ENCODE peak calls at places on chromosomes 7 and 10, in four cellular contexts. One of them, this sample, is unnamed.

GRCh38 chr10:5413012-5413938 is 918 bp downstream of the NET1 start:
- DNase-seq in hepatocyte: peak; percentile 43
- DNase-seq in ovary: no peak
- DNase-seq in tibial nerve: no peak
- DNase-seq in this sample: no peak

GRCh38 chr10:69045441-69046300 is 42.2 kb upstream of the SRGN start:
- DNase-seq in hepatocyte: no peak
- DNase-seq in ovary: no peak
- DNase-seq in tibial nerve: no peak
- DNase-seq in this sample: no peak

GRCh38 chr7:24980695-24981543 is 941 bp upstream of the OSBPL3 start:
- DNase-seq in ovary: peak; percentile 19
- DNase-seq in hepatocyte: peak; percentile 76
- DNase-seq in tibial nerve: no peak
- DNase-seq in this sample: peak; percentile 28

GRCh38 chr10:80529604-80530003 is 8.1 kb upstream of the SH2D4B start:
- DNase-seq in ovary: no peak
- DNase-seq in tibial nerve: no peak
- DNase-seq in hepatocyte: no peak
- DNase-seq in this sample: peak; percentile 50

GRCh38 chr10:123808286-123808685 is 83.3 kb downstream of the CPXM2 start:
- DNase-seq in tibial nerve: no peak
- DNase-seq in hepatocyte: no peak
- DNase-seq in ovary: no peak
- DNase-seq in this sample: no peak

GRCh38 chr7:107125475-107125874 is 43.3 kb upstream of the HBP1 start:
- DNase-seq in hepatocyte: no peak
- DNase-seq in tibial nerve: no peak
- DNase-seq in ovary: no peak
- DNase-seq in this sample: no peak

GRCh38 chr7:5226921-5227785 is 37.1 kb downstream of the WIPI2 start:
- DNase-seq in tibial nerve: no peak
- DNase-seq in hepatocyte: no peak
- DNase-seq in ovary: no peak
- DNase-seq in this sample: no peak

GRCh38 chr10:31350891-31351290 is 31.9 kb downstream of the ZEB1 start:
- DNase-seq in tibial nerve: no peak
- DNase-seq in ovary: no peak
- DNase-seq in hepatocyte: no peak
- DNase-seq in this sample: no peak

GRCh38 chr7:16318989-16319915 is 102.1 kb downstream of the CRPPA start:
- DNase-seq in hepatocyte: no peak
- DNase-seq in tibial nerve: no peak
- DNase-seq in ovary: no peak
- DNase-seq in this sample: no peak

GRCh38 chr10:67520924-67521520 is 175.0 kb downstream of the CTNNA3 start:
- DNase-seq in ovary: peak; percentile 13
- DNase-seq in tibial nerve: no peak
- DNase-seq in hepatocyte: peak; percentile 76
- DNase-seq in this sample: peak; percentile 10

GRCh38 chr7:151844080-151844827 is 32.7 kb downstream of the PRKAG2 start:
- DNase-seq in hepatocyte: peak; percentile 55
- DNase-seq in ovary: no peak
- DNase-seq in tibial nerve: no peak
- DNase-seq in this sample: no peak

GRCh38 chr10:88657901-88658300 is 6.3 kb upstream of the LIPF start:
- DNase-seq in ovary: no peak
- DNase-seq in hepatocyte: no peak
- DNase-seq in tibial nerve: no peak
- DNase-seq in this sample: no peak

GRCh38 chr10:114556236-114557122 is 101.6 kb downstream of the ABLIM1 start:
- DNase-seq in tibial nerve: no peak
- DNase-seq in ovary: no peak
- DNase-seq in hepatocyte: no peak
- DNase-seq in this sample: no peak

DNA sequence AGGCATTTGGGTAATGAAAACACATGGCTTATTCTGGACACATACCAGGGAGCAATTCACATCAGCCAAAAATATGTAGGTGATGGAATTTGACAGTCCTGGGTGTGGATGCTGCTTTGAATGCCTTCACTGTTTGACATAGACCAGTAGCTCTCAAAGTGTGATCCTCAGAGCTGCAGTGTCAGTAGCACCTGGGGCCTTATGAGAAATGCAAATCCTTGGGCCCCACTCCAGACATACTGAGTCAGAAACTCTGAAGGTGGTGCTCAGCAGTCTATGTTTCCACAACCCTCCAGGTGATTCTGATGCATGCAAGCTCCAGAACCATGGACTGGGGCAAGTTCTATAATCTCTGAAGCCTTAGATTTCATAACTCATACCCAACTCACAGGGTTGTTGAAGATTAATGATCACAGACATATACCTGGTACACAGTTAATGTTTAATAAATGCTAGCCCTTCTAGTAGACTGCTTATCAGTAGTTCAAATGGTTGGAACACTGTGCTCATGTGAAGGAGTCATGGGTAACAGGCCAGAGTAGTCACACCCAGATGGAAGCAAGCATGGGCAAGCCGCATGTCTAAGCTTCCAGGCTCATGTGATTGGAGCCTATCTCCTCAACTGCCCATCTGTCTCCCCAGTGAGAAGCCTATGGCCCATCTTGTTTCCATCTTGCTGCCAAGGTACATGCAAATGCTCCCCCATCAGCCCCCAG is 715.6 kb downstream of the GRID1 start:
- DNase-seq in ovary: no peak
- DNase-seq in hepatocyte: peak; percentile 25
- DNase-seq in tibial nerve: no peak
- DNase-seq in this sample: no peak
- H3K27ac ChIP-seq in ovary: no peak overlapping the region
- H3K27ac ChIP-seq in hepatocyte: peak overlapping the region; percentile 18
- H3K27ac ChIP-seq in tibial nerve: no peak overlapping the region
- H3K27ac ChIP-seq in this sample: no peak overlapping the region

GRCh38 chr10:133312016-133312768 is 3.5 kb downstream of the ZNF511 start:
- DNase-seq in ovary: no peak
- DNase-seq in hepatocyte: no peak
- DNase-seq in tibial nerve: no peak
- DNase-seq in this sample: no peak

GRCh38 chr10:133312769-133313145 is 4.0 kb downstream of the ZNF511 start:
- DNase-seq in hepatocyte: no peak
- DNase-seq in ovary: no peak
- DNase-seq in tibial nerve: no peak
- DNase-seq in this sample: no peak

GRCh38 chr10:133310789-133311188 is 2.1 kb downstream of the ZNF511 start:
- DNase-seq in hepatocyte: no peak
- DNase-seq in ovary: no peak
- DNase-seq in tibial nerve: no peak
- DNase-seq in this sample: no peak

GRCh38 chr10:133310399-133310755 is 1.7 kb downstream of the ZNF511 start:
- DNase-seq in ovary: no peak
- DNase-seq in tibial nerve: no peak
- DNase-seq in hepatocyte: no peak
- DNase-seq in this sample: no peak

GRCh38 chr10:133311570-133311969 is 2.9 kb downstream of the ZNF511 start:
- DNase-seq in tibial nerve: no peak
- DNase-seq in hepatocyte: no peak
- DNase-seq in ovary: no peak
- DNase-seq in this sample: no peak
- H3K27ac ChIP-seq in tibial nerve: no peak overlapping the region
- H3K27ac ChIP-seq in hepatocyte: no peak overlapping the region
- H3K27ac ChIP-seq in ovary: no peak overlapping the region
- H3K27ac ChIP-seq in this sample: no peak overlapping the region

GRCh38 chr10:97578171-97578844 is 5.7 kb downstream of the ANKRD2 start:
- DNase-seq in ovary: no peak
- DNase-seq in hepatocyte: no peak
- DNase-seq in tibial nerve: no peak
- DNase-seq in this sample: no peak
- H3K27ac ChIP-seq in ovary: no peak overlapping the region
- H3K27ac ChIP-seq in hepatocyte: no peak overlapping the region
- H3K27ac ChIP-seq in tibial nerve: no peak overlapping the region
- H3K27ac ChIP-seq in this sample: no peak overlapping the region

GRCh38 chr7:46368871-46369270 is 447.8 kb upstream of the IGFBP3 start:
- DNase-seq in hepatocyte: no peak
- DNase-seq in ovary: no peak
- DNase-seq in tibial nerve: no peak
- DNase-seq in this sample: no peak

GRCh38 chr7:46369933-46370654 is 449.0 kb upstream of the IGFBP3 start:
- DNase-seq in tibial nerve: no peak
- DNase-seq in hepatocyte: peak; percentile 22
- DNase-seq in ovary: no peak
- DNase-seq in this sample: no peak
- H3K27ac ChIP-seq in tibial nerve: no peak overlapping the region
- H3K27ac ChIP-seq in hepatocyte: peak overlapping the region; percentile 19
- H3K27ac ChIP-seq in ovary: no peak overlapping the region
- H3K27ac ChIP-seq in this sample: no peak overlapping the region

GRCh38 chr7:34330308-34330707 is 327.7 kb upstream of the NPSR1 start:
- DNase-seq in tibial nerve: no peak
- DNase-seq in hepatocyte: no peak
- DNase-seq in ovary: no peak
- DNase-seq in this sample: no peak

GRCh38 chr7:34327681-34328080 is 330.3 kb upstream of the NPSR1 start:
- DNase-seq in hepatocyte: no peak
- DNase-seq in tibial nerve: no peak
- DNase-seq in ovary: no peak
- DNase-seq in this sample: no peak

GRCh38 chr7:34333925-34334324 is 324.1 kb upstream of the NPSR1 start:
- DNase-seq in ovary: no peak
- DNase-seq in hepatocyte: no peak
- DNase-seq in tibial nerve: no peak
- DNase-seq in this sample: no peak

GRCh38 chr7:34333184-34333583 is 324.8 kb upstream of the NPSR1 start:
- DNase-seq in ovary: no peak
- DNase-seq in hepatocyte: no peak
- DNase-seq in tibial nerve: no peak
- DNase-seq in this sample: no peak

GRCh38 chr7:34331102-34331501 is 326.9 kb upstream of the NPSR1 start:
- DNase-seq in tibial nerve: no peak
- DNase-seq in ovary: no peak
- DNase-seq in hepatocyte: no peak
- DNase-seq in this sample: no peak
- H3K27ac ChIP-seq in tibial nerve: no peak overlapping the region
- H3K27ac ChIP-seq in ovary: no peak overlapping the region
- H3K27ac ChIP-seq in hepatocyte: no peak overlapping the region
- H3K27ac ChIP-seq in this sample: no peak overlapping the region

DNA sequence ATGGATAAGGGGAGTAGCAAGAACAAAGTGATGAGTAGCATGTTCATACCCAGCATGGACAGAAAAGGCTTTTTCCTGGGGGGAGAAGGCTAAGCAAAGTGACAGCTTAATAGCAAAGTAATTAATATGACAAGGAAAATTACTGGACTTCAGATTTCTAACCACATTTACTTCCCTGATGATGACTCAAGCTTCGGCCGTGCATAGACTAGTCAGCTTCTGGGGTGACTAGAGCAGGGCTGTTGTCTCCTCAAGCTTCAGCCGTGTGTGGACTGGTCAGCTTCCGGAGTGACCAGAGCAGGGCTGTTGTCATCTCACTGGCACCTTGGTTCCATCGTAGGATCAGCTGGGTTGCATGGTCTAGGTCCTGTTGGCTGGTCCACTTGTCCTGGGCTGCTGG is 2.1 kb upstream of the ZNF117 start:
- DNase-seq in hepatocyte: no peak
- DNase-seq in tibial nerve: no peak
- DNase-seq in ovary: no peak
- DNase-seq in this sample: no peak
- H3K27ac ChIP-seq in hepatocyte: no peak overlapping the region
- H3K27ac ChIP-seq in tibial nerve: no peak overlapping the region
- H3K27ac ChIP-seq in ovary: no peak overlapping the region
- H3K27ac ChIP-seq in this sample: no peak overlapping the region

This sample was measured in heart right ventricle.